ENCODE peak calls at places on chromosomes 5 and 9, in four cellular contexts. W, L, B and M are unnamed samples.

GRCh38 chr9:29850664-29851063 is 2277.4 kb upstream of the C9orf72 start:
- DNase-seq in W (no peak), L (no peak), B (no peak), M (no peak)

GRCh38 chr5:94540856-94541494 is 77.4 kb downstream of the KIAA0825 start:
- DNase-seq in W (no peak), L (no peak), B (no peak), M (no peak)

GRCh38 chr9:69622664-69623063 is 49.5 kb downstream of the APBA1 start:
- DNase-seq in W (no peak), L (no peak), B (no peak), M (peak)

GRCh38 chr5:112338681-112339337 is 80.3 kb downstream of the EPB41L4A start:
- DNase-seq in W (no peak), L (no peak), B (peak), M (no peak)

GRCh38 chr5:32444191-32444945 is at the start of gene ZFR:
- DNase-seq in W (peak), L (peak), B (peak), M (peak)

GRCh38 chr5:115831163-115831768 is 10.1 kb downstream of the ATG12 start:
- DNase-seq in W (no peak), L (no peak), B (peak), M (peak)

GRCh38 chr9:69535296-69535832 is 136.8 kb downstream of the APBA1 start:
- DNase-seq in W (no peak), L (no peak), B (no peak), M (peak)

GRCh38 chr5:103290846-103291245 is 32.3 kb downstream of the MACIR start:
- DNase-seq in W (no peak), L (no peak), B (no peak), M (no peak)

GRCh38 chr5:111618644-111619271 is 106.4 kb upstream of the STARD4 start:
- DNase-seq in W (no peak), L (no peak), B (peak), M (no peak)

GRCh38 chr9:111679199-111679598 is 17.8 kb downstream of the GNG10 start:
- DNase-seq in W (no peak), L (no peak), B (no peak), M (no peak)

GRCh38 chr5:91049800-91050199 is 333.3 kb downstream of the ARRDC3 start:
- DNase-seq in W (no peak), L (no peak), B (peak), M (peak)

GRCh38 chr9:135747311-135747710 is 45.3 kb downstream of the KCNT1 start:
- DNase-seq in W (no peak), L (no peak), B (no peak), M (no peak)

GRCh38 chr9:133227242-133227860 is 18.3 kb upstream of the OBP2B start:
- DNase-seq in W (no peak), L (peak), B (no peak), M (no peak)

GRCh38 chr5:124239572-124239971 is 506.9 kb downstream of the ZNF608 start:
- DNase-seq in W (no peak), L (no peak), B (no peak), M (no peak)

GRCh38 chr5:83476470-83476817 is 4.9 kb downstream of the VCAN start:
- DNase-seq in W (no peak), L (no peak), B (peak), M (no peak)

GRCh38 chr5:83474170-83474796 is 2.7 kb downstream of the VCAN start:
- DNase-seq in W (peak), L (peak), B (peak), M (peak)

GRCh38 chr5:83475540-83476469 is 4.3 kb downstream of the VCAN start:
- DNase-seq in W (no peak), L (no peak), B (peak), M (peak)

GRCh38 chr5:83473344-83474169 is 2.0 kb downstream of the VCAN start:
- DNase-seq in W (peak), L (peak), B (peak), M (peak)

GRCh38 chr5:83474986-83475385 is 3.4 kb downstream of the VCAN start:
- DNase-seq in W (no peak), L (no peak), B (no peak), M (no peak)
- H2BK5ac ChIP-seq in W (peak), L (no peak), B (peak), M (peak)

GRCh38 chr9:15512889-15513288 is 2.1 kb upstream of the PSIP1 start:
- DNase-seq in W (peak), L (peak), B (no peak), M (no peak)
- H3K4me2 ChIP-seq in W (peak), L (peak), B (no peak), M (no peak)

DNA sequence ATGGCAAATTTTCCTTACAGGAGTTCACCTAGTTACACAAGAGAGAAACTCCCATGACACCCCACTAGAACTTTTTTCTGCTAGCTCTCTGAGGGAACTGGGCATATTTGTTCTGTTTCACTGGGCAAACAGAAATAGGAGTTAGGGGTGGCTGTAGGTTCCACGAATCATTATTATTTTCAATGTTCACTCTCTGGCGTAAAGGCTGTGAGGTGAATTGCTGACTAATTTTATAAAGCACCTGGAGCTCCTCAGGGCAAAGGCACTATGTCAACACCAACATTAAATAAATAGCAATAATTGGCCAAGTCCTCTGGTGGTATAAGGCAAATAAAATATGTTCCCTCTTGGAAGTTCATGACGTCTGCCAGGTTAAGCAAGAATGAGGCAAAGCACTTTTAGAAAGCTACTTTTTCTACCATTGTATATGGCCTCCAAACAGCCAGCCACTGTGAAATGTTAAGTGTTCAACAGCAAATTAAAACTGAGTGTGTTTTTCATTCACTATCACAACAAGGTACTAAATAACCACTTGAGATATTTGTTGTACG is 344.6 kb downstream of the PDE4D start:
- DNase-seq in W (no peak), L (no peak), B (no peak), M (no peak)
- H2AFZ ChIP-seq in W (no peak), L (no peak), B (no peak), M (no peak)

GRCh38 chr5:66157046-66157445 is 12.9 kb downstream of the SREK1 start:
- DNase-seq in W (no peak), L (no peak), B (no peak), M (no peak)
- H2BK5ac ChIP-seq in W (no peak), L (no peak), B (no peak), M (no peak)

DNA sequence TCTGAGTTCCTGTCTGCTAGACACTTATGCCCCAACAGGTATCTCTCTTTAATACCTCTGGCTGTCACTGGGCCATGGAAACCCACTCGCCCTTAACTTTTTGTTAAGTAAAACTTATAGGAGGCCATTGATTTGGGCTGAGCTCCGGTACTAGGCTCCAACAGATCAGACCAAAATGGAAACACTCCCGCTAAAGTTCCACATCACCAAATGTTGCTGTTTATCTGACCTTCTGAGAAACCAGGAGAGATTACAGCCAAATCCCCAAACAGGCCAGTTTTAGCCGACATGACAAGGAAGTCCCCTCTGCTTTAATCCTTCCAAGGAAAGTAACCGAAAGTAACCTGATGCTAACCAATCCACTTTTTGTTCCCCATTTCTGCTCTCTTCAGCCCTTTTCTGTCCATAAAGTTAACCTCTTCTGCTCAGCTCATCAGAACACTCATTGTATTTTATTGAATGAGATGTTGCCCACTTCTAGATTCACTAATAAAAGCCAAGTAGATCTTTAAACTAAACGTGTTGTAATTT is 115.2 kb upstream of the LHFPL2 start:
- DNase-seq in W (no peak), L (no peak), B (no peak), M (no peak)
- H3K4me2 ChIP-seq in W (no peak), L (no peak), B (no peak), M (no peak)